ENCODE peak calls at places on chromosomes 4 and X, in eight cellular contexts. F is stomach, B is SK-N-SH, W is sigmoid colon, Q is ovary, C is tibial nerve, M is A549, X is suprapubic skin. Y is an unnamed sample.

GRCh38 chr4:95167809-95168208 is 381.0 kb downstream of the UNC5C start:
- DNase-seq in F (no peak), B (no peak), W (no peak), Q (no peak), C (no peak), M (no peak), X (no peak), Y (no peak)

GRCh38 chr4:7238300-7238960 is 46.1 kb downstream of the SORCS2 start:
- DNase-seq in F (no peak), B (no peak), W (no peak), Q (no peak), C (no peak), M (no peak), X (no peak), Y (peak; percentile 10)

GRCh38 chrX:65871671-65872311 is 168.1 kb downstream of the VSIG4 start:
- DNase-seq in F (no peak), B (no peak), W (no peak), Q (no peak), C (no peak), M (peak; percentile 22), X (no peak), Y (peak; percentile 13)

GRCh38 chrX:101659601-101660063 is at the start of gene ARMCX2:
- DNase-seq in F (peak; percentile 36), B (peak; percentile 81), W (peak; percentile 86), Q (peak; percentile 81), C (peak; percentile 31), M (no peak), X (no peak), Y (no peak)

GRCh38 chr4:183289688-183290087 is 30.4 kb downstream of the CLDN22 start:
- DNase-seq in F (no peak), B (peak; percentile 21), W (no peak), Q (no peak), C (no peak), M (peak; percentile 16), X (no peak), Y (peak; percentile 75)

GRCh38 chr4:89158884-89159503 is 47.7 kb downstream of the TIGD2 start:
- DNase-seq in F (no peak), B (peak; percentile 42), W (no peak), Q (no peak), C (no peak), M (peak; percentile 25), X (no peak), Y (no peak)

GRCh38 chrX:104310084-104310483 is 55.4 kb upstream of the ESX1 start:
- DNase-seq in F (no peak), B (peak; percentile 7), W (no peak), Q (no peak), C (no peak), M (no peak), X (no peak), Y (no peak)

GRCh38 chrX:37405954-37406353 is 56.8 kb downstream of the PRRG1 start:
- DNase-seq in F (no peak), B (no peak), W (no peak), Q (no peak), C (no peak), M (no peak), X (no peak), Y (no peak)

GRCh38 chrX:79369871-79370270 is 2.7 kb upstream of the ITM2A start:
- DNase-seq in F (no peak), B (no peak), W (no peak), Q (no peak), C (no peak), M (no peak), X (no peak), Y (no peak)

GRCh38 chr4:103129174-103129573 is 29.5 kb upstream of the BDH2 start:
- DNase-seq in F (no peak), B (no peak), W (no peak), Q (no peak), C (no peak), M (no peak), X (no peak), Y (no peak)

GRCh38 chrX:119624951-119625668 is 18.9 kb upstream of the NKRF start:
- DNase-seq in F (no peak), B (no peak), W (no peak), Q (no peak), C (no peak), M (no peak), X (no peak), Y (no peak)

GRCh38 chr4:135838889-135839288 is 1637.3 kb upstream of the PABPC4L start:
- DNase-seq in F (no peak), B (no peak), W (no peak), Q (no peak), C (no peak), M (peak; percentile 1), X (no peak), Y (no peak)

GRCh38 chrX:155071694-155072215 is 447 bp downstream of the BRCC3 start:
- DNase-seq in F (no peak), B (no peak), W (peak; percentile 68), Q (no peak), C (no peak), M (no peak), X (peak; percentile 62), Y (no peak)

GRCh38 chrX:40539214-40540142 is 41.3 kb upstream of the ATP6AP2 start:
- DNase-seq in F (no peak), B (no peak), W (peak; percentile 67), Q (peak; percentile 33), C (no peak), M (no peak), X (peak; percentile 71), Y (peak; percentile 70)

GRCh38 chrX:150051096-150051495 is 112.8 kb upstream of the EOLA2 start:
- DNase-seq in F (no peak), B (no peak), W (no peak), Q (no peak), C (no peak), M (no peak), X (no peak), Y (no peak)

GRCh38 chr4:41835321-41835995 is 86.9 kb upstream of the PHOX2B start:
- DNase-seq in F (no peak), B (peak; percentile 62), W (no peak), Q (no peak), C (no peak), M (no peak), X (no peak), Y (no peak)

GRCh38 chr4:76156635-76157034 is 8.4 kb upstream of the NUP54 start:
- DNase-seq in F (no peak), B (no peak), W (no peak), Q (no peak), C (no peak), M (no peak), X (no peak), Y (no peak)

GRCh38 chrX:110004970-110005369 is 2.1 kb downstream of the TMEM164 start:
- DNase-seq in F (no peak), B (no peak), W (no peak), Q (no peak), C (no peak), M (no peak), X (no peak), Y (no peak)

GRCh38 chr4:95129708-95130343 is 372.1 kb downstream of the BMPR1B start:
- DNase-seq in F (no peak), B (no peak), W (no peak), Q (no peak), C (peak; percentile 16), M (peak; percentile 43), X (no peak), Y (no peak)

GRCh38 chrX:49272426-49272825 is 2.8 kb downstream of the PPP1R3F start:
- DNase-seq in F (no peak), B (no peak), W (peak; percentile 27), Q (no peak), C (no peak), M (no peak), X (peak; percentile 19), Y (no peak)

GRCh38 chrX:21373637-21374162 is 518 bp upstream of the CNKSR2 start:
- DNase-seq in F (no peak), B (no peak), W (no peak), Q (no peak), C (no peak), M (peak; percentile 28), X (peak; percentile 68), Y (no peak)

GRCh38 chrX:120315776-120316175 is 4.5 kb upstream of the TMEM255A start:
- DNase-seq in F (no peak), B (no peak), W (no peak), Q (no peak), C (no peak), M (no peak), X (no peak), Y (no peak)

GRCh38 chrX:131791608-131792355 is 231.3 kb upstream of the STK26 start:
- DNase-seq in F (no peak), B (no peak), W (no peak), Q (no peak), C (no peak), M (no peak), X (no peak), Y (no peak)
- TF ChIP-seq EP300 in F (no peak), B (no peak), W (no peak), Q (no peak), C (no peak), M (no peak), X (no peak), Y (no peak)

DNA sequence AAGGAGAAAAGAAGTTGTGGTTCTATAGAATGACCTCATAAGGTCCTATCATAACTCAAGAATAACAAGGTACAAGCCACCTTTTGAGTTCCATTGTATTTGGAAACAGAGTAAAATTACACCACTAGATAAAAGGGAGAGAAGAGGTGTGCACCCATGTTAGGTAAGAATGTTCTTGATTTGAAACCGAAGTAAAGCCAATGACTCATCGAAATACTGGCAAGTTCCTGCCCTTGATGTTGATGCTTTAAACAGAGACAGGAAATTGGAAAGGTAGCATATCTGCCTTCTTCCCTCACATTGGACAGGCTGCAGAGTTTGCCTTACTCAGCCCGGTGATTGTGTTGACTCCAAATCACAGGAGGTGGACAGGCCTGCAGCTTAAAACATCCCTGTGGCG is 321.3 kb downstream of the NKX6-1 start:
- DNase-seq in F (no peak), B (no peak), W (no peak), Q (no peak), C (no peak), M (no peak), X (no peak), Y (no peak)
- TF ChIP-seq EP300 in F (no peak), B (no peak), W (no peak), Q (no peak), C (no peak), M (no peak), X (no peak), Y (no peak)

DNA sequence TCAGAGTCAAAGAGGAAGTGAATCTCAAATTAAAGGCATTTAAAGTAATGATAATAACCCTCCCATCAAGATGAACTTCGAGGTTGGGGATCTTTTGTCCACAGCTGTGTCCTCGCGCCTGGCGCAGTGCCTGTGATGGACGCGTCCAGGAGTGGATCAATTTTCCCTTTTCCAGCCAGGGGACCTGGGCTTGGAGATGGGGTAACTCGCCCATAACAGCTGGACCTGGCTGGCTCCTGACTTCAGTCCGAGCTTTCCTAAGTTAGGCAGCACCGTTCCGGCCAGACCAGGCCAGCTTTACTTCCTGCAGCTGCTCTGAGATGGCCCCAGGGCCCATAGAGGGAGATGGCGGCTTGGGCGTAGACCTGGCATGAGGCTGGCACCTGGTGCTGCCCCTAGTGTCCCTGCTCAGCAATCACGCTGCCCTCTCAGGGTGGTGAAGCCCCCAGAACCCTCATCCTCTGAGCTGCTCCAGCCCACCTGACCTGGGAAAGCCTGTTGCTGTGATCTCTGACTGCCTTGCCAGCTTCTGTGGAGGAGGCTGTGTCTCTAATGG is 23.9 kb downstream of the ADRA2C start:
- DNase-seq in F (no peak), B (peak; percentile 75), W (no peak), Q (no peak), C (no peak), M (no peak), X (no peak), Y (no peak)
- TF ChIP-seq EP300 in F (no peak), B (no peak), W (no peak), Q (no peak), C (no peak), M (no peak), X (no peak), Y (no peak)

GRCh38 chr4:179415016-179415841 is 1973.0 kb upstream of the AGA start:
- DNase-seq in F (no peak), B (no peak), W (no peak), Q (no peak), C (no peak), M (no peak), X (no peak), Y (no peak)
- TF ChIP-seq EP300 in F (no peak), B (no peak), W (no peak), Q (no peak), C (no peak), M (no peak), X (no peak), Y (no peak)